ENCODE peak calls at places on chromosomes 11 and 22, in four cellular contexts. Z is H1, R is GM12878, S is HepG2. P is an unnamed sample.
A peak's percentile ranks its signal among the peaks of the same experiment; 100 is the strongest.

GRCh38 chr11:32116668-32117067 is 25.8 kb downstream of the RCN1 start:
- DNase-seq in Z (no peak), R (no peak), S (no peak), P (no peak)

GRCh38 chr11:15670520-15671070 is 555.9 kb downstream of the INSC start:
- DNase-seq in Z (no peak), R (no peak), S (no peak), P (peak; percentile 15)

GRCh38 chr22:28802595-28803087 is 2.3 kb upstream of the XBP1 start:
- DNase-seq in Z (no peak), R (no peak), S (peak; percentile 66), P (no peak)

GRCh38 chr11:46216765-46217089 is 60.7 kb upstream of the CREB3L1 start:
- DNase-seq in Z (no peak), R (no peak), S (no peak), P (no peak)

GRCh38 chr11:117095301-117096139 is 2.7 kb downstream of the SIK3 start:
- DNase-seq in Z (no peak), R (no peak), S (peak; percentile 82), P (no peak)

GRCh38 chr11:118364956-118365615 is 5.7 kb downstream of the UBE4A start:
- DNase-seq in Z (no peak), R (no peak), S (no peak), P (no peak)

GRCh38 chr11:19398772-19399542 is 158.2 kb upstream of the E2F8 start:
- DNase-seq in Z (no peak), R (no peak), S (no peak), P (no peak)

GRCh38 chr22:21451545-21452520 is 15.4 kb upstream of the TMEM191C start:
- DNase-seq in Z (no peak), R (no peak), S (no peak), P (no peak)

GRCh38 chr11:112735470-112735869 is 225.8 kb upstream of the NCAM1 start:
- DNase-seq in Z (no peak), R (no peak), S (no peak), P (no peak)

GRCh38 chr11:74057251-74058151 is 48.6 kb upstream of the UCP3 start:
- DNase-seq in Z (no peak), R (no peak), S (peak; percentile 9), P (peak; percentile 50)

GRCh38 chr11:28964811-28965210 is 856.6 kb downstream of the METTL15 start:
- DNase-seq in Z (no peak), R (no peak), S (no peak), P (no peak)

GRCh38 chr22:44192098-44192810 is 11.5 kb downstream of the PARVG start:
- DNase-seq in Z (peak; percentile 15), R (no peak), S (no peak), P (peak; percentile 82)

GRCh38 chr11:119752946-119753345 is 23.9 kb upstream of the NECTIN1 start:
- DNase-seq in Z (no peak), R (no peak), S (no peak), P (no peak)

GRCh38 chr11:45805305-45806071 is 539 bp downstream of the SLC35C1 start:
- DNase-seq in Z (no peak), R (no peak), S (peak; percentile 44), P (no peak)

GRCh38 chr11:17605736-17606135 is 58.7 kb downstream of the OTOG start:
- DNase-seq in Z (no peak), R (no peak), S (no peak), P (no peak)

GRCh38 chr11:2086239-2087040 is 52.7 kb downstream of the IGF2 start:
- DNase-seq in Z (no peak), R (no peak), S (no peak), P (no peak)

GRCh38 chr22:22803285-22803853 is 84.2 kb upstream of the IGLL5 start:
- DNase-seq in Z (no peak), R (no peak), S (no peak), P (no peak)

GRCh38 chr11:12235549-12235944 is 125.2 kb downstream of the MICAL2 start:
- DNase-seq in Z (no peak), R (no peak), S (peak; percentile 69), P (peak; percentile 62)

GRCh38 chr11:1453611-1454386 is 32.8 kb downstream of the MOB2 start:
- DNase-seq in Z (peak; percentile 17), R (peak; percentile 2), S (peak; percentile 44), P (peak; percentile 73)

GRCh38 chr22:37797874-37798500 is 9.7 kb upstream of the GCAT start:
- DNase-seq in Z (no peak), R (no peak), S (no peak), P (no peak)

GRCh38 chr11:115264278-115264677 is 239.9 kb downstream of the CADM1 start:
- DNase-seq in Z (no peak), R (no peak), S (no peak), P (no peak)

GRCh38 chr11:103175461-103176129 is 66.4 kb downstream of the DYNC2H1 start:
- DNase-seq in Z (no peak), R (no peak), S (no peak), P (no peak)

GRCh38 chr11:84526250-84526649 is 1100.9 kb downstream of the DLG2 start:
- DNase-seq in Z (no peak), R (no peak), S (no peak), P (no peak)

GRCh38 chr11:9310485-9310884 is 3.9 kb downstream of the TMEM41B start:
- DNase-seq in Z (no peak), R (no peak), S (no peak), P (no peak)

GRCh38 chr11:19714093-19714386 is 1.4 kb downstream of the NAV2 start:
- DNase-seq in Z (no peak), R (no peak), S (no peak), P (no peak)

GRCh38 chr11:119373917-119374631 is 7.4 kb downstream of the USP2 start:
- DNase-seq in Z (no peak), R (no peak), S (peak; percentile 74), P (peak; percentile 77)

GRCh38 chr11:77126861-77127673 is 979 bp upstream of the MYO7A start:
- DNase-seq in Z (no peak), R (no peak), S (no peak), P (peak; percentile 85)

GRCh38 chr22:46003271-46004091 is 26.5 kb upstream of the WNT7B start:
- DNase-seq in Z (no peak), R (no peak), S (no peak), P (no peak)

GRCh38 chr11:62980133-62980760 is 4.5 kb downstream of the SLC22A6 start:
- DNase-seq in Z (no peak), R (no peak), S (no peak), P (no peak)

GRCh38 chr11:17748761-17749721 is 14.5 kb downstream of the KCNC1 start:
- DNase-seq in Z (no peak), R (no peak), S (no peak), P (no peak)

GRCh38 chr11:11251394-11251970 is 101.6 kb downstream of the CSNK2A3 start:
- DNase-seq in Z (no peak), R (peak; percentile 53), S (no peak), P (no peak)

GRCh38 chr22:27504360-27504759 is 297.2 kb downstream of the MN1 start:
- DNase-seq in Z (no peak), R (no peak), S (no peak), P (no peak)

GRCh38 chr11:10349806-10350205 is 44.9 kb downstream of the ADM start:
- DNase-seq in Z (no peak), R (no peak), S (no peak), P (no peak)

GRCh38 chr22:23264610-23265388 is 84.5 kb downstream of the BCR start:
- DNase-seq in Z (no peak), R (no peak), S (no peak), P (peak; percentile 67)

GRCh38 chr22:29224859-29225410 is 19.2 kb downstream of the EMID1 start:
- DNase-seq in Z (no peak), R (no peak), S (no peak), P (no peak)

GRCh38 chr11:86592659-86593451 is 79.6 kb downstream of the ME3 start:
- DNase-seq in Z (no peak), R (peak; percentile 96), S (peak; percentile 98), P (peak; percentile 57)
- TF ChIP-seq EP300 in Z (no peak), R (peak; percentile 73), S (peak; percentile 59), P (no peak)

DNA sequence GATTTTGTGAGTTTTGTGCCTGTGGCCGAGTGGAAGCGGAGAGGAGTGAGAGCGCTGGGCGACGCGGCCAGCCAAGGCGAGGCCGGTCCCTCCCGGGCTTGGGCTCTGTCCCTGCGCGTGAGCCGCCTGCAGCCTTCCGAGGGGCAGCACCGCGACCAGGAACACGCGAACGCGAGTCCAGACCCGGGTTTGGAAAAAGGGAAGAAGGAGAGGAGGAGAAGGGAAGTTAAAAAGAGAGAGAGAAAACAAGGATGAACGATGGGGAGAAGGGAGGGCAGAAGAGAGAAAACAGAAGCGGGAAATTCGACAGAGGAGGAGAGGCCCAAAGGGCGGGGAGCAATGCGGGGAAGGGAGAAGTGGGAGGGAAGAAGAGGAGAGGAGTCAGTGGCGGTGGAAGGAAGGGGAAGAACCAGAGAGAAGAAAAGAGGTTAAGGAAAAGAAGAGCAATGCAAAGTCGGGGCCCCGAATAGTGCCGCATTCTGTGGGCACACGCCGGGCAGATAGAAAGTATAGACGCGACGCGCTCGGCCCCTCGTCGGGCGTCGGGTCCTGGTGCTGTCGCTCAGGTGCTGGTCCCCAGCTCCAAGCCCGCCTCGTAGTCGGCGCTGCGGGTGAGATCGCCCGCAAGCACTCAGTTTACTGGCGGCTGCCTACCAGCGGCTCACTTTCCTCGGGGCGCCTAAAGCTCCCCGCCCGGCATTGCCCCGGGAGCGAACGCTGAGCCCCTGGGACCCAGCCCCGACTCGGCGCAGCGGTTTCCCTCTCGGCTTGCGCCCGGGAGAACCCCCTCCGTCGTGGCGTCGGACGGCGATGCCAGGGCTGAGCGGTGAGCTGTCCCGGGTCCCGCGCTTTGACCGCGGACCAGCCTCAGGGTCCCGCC is 2.8 kb upstream of the BARX2 start:
- DNase-seq in Z (no peak), R (no peak), S (no peak), P (no peak)
- TF ChIP-seq EZH2 in Z (peak; percentile 96), R (no peak), S (peak; percentile 96), P (no peak)

GRCh38 chr11:8229299-8230177 is 34.1 kb downstream of the LMO1 start:
- DNase-seq in Z (no peak), R (no peak), S (no peak), P (no peak)
- TF ChIP-seq EP300 in Z (no peak), R (no peak), S (no peak), P (no peak)

GRCh38 chr11:13963949-13964770 is 1.6 kb downstream of the SPON1 start:
- DNase-seq in Z (no peak), R (no peak), S (no peak), P (no peak)
- TF ChIP-seq EZH2 in Z (peak; percentile 82), R (no peak), S (no peak), P (no peak)

DNA sequence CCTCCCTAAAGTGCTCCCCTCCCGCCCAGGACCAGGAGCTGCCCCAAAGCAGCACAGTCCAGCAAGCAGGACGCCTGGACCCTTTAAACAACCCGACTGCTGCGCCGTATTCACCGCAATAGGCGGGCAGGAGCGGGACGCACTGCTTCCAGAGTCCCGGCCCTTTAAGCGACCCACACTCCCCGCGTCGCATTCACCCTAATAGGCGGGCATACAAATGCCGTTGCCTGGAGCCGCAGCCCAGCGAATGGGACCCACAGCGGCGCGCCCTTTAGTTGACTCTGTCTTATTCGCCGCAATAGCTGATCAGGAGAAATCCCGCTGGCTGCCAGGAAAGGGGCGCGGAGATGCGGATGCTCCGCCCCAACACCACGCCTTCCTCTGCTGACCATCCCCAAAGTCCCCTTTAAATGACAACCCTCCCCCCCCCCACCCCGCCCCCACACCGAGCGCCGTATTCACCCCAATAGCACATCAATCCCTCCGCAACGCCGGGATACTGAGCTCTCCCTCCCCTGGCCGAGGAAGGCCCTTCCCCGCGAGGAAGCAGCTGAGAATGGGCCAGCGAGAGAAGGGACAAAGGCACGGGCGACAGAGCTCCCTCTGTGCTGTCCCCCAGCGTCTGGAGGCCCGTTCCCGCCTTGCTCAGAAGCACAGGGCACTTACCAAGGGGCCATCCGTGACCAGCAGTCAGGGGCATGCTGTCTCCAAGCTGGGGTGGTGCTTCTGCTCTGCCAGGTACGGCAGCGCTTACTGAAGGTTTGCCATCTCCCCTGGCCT is 4.7 kb downstream of the OSBPL5 start:
- DNase-seq in Z (peak; percentile 87), R (no peak), S (no peak), P (no peak)
- TF ChIP-seq EP300 in Z (no peak), R (no peak), S (no peak), P (no peak)